ENCODE peak calls at places on chromosomes 12 and 14, in five cellular contexts. G, H, Z, E and I are unnamed samples.

GRCh38 chr14:105010106-105010505 is 10.8 kb downstream of the CDCA4 start:
- DNase-seq in G (no peak), H (no peak), Z (no peak), E (no peak), I (no peak)

GRCh38 chr12:106141452-106141851 is 2.7 kb upstream of the NUAK1 start:
- DNase-seq in G (no peak), H (no peak), Z (no peak), E (no peak), I (no peak)

GRCh38 chr14:70333703-70334102 is 25.8 kb downstream of the COX16 start:
- DNase-seq in G (no peak), H (no peak), Z (no peak), E (no peak), I (no peak)

GRCh38 chr14:37150414-37150813 is 22.0 kb downstream of the SLC25A21 start:
- DNase-seq in G (no peak), H (no peak), Z (no peak), E (peak; percentile 37), I (peak; percentile 65)

GRCh38 chr14:94771906-94772468 is 2.1 kb upstream of the GSC start:
- DNase-seq in G (no peak), H (no peak), Z (no peak), E (no peak), I (no peak)

GRCh38 chr14:30698463-30698862 is 76.3 kb downstream of the SCFD1 start:
- DNase-seq in G (no peak), H (no peak), Z (no peak), E (peak; percentile 49), I (no peak)

GRCh38 chr12:121465921-121466799 is 66.2 kb downstream of the RNF34 start:
- DNase-seq in G (no peak), H (peak; percentile 33), Z (no peak), E (peak; percentile 23), I (peak; percentile 41)

GRCh38 chr14:61051046-61051445 is 70.0 kb downstream of the SLC38A6 start:
- DNase-seq in G (no peak), H (no peak), Z (no peak), E (no peak), I (peak; percentile 23)

GRCh38 chr12:122980192-122981035 is at the start of gene ARL6IP4:
- DNase-seq in G (no peak), H (peak; percentile 54), Z (peak; percentile 61), E (peak; percentile 65), I (peak; percentile 63)

GRCh38 chr12:67034110-67034879 is 234.9 kb upstream of the CAND1 start:
- DNase-seq in G (no peak), H (no peak), Z (no peak), E (no peak), I (no peak)

GRCh38 chr12:66060361-66060907 is 70.1 kb downstream of the LLPH start:
- DNase-seq in G (no peak), H (no peak), Z (no peak), E (no peak), I (no peak)

GRCh38 chr14:94602722-94603121 is 9.5 kb upstream of the SERPINA3 start:
- DNase-seq in G (no peak), H (no peak), Z (no peak), E (no peak), I (no peak)

GRCh38 chr14:92109490-92109889 is 3.1 kb upstream of the ATXN3 start:
- DNase-seq in G (no peak), H (no peak), Z (no peak), E (no peak), I (no peak)

GRCh38 chr12:89529738-89530137 is 3.9 kb upstream of the POC1B start:
- DNase-seq in G (no peak), H (no peak), Z (no peak), E (peak; percentile 66), I (peak; percentile 64)

GRCh38 chr12:88896958-88897357 is 316.7 kb upstream of the KITLG start:
- DNase-seq in G (no peak), H (no peak), Z (no peak), E (no peak), I (no peak)

GRCh38 chr12:52370906-52371608 is 3.8 kb upstream of the KRT85 start:
- DNase-seq in G (no peak), H (no peak), Z (peak; percentile 76), E (no peak), I (no peak)
- H3K4me3 ChIP-seq in G (no peak overlapping the region), H (no peak overlapping the region), Z (no peak overlapping the region), E (no peak overlapping the region), I (no peak overlapping the region)

GRCh38 chr12:129393357-129393937 is 510.4 kb downstream of the TMEM132D start:
- DNase-seq in G (no peak), H (no peak), Z (no peak), E (no peak), I (no peak)

GRCh38 chr12:129394416-129394815 is 509.4 kb downstream of the TMEM132D start:
- DNase-seq in G (no peak), H (no peak), Z (no peak), E (no peak), I (no peak)
- H3K9me3 ChIP-seq in G (no peaks in the 10 kb centered on the region), H (no peaks in the 10 kb centered on the region), Z (no peaks in the 10 kb centered on the region), E (no peaks in the 10 kb centered on the region), I (no peaks in the 10 kb centered on the region)

GRCh38 chr12:53990311-53991076 is 5.5 kb downstream of the HOXC10 start:
- DNase-seq in G (no peak), H (no peak), Z (no peak), E (no peak), I (no peak)

GRCh38 chr12:53987748-53988147 is 2.8 kb downstream of the HOXC10 start:
- DNase-seq in G (no peak), H (no peak), Z (no peak), E (no peak), I (no peak)

GRCh38 chr12:53988519-53989226 is 3.7 kb downstream of the HOXC10 start:
- DNase-seq in G (no peak), H (no peak), Z (no peak), E (no peak), I (no peak)

GRCh38 chr12:53991077-53991460 is 6.1 kb downstream of the HOXC10 start:
- DNase-seq in G (no peak), H (peak; percentile 65), Z (no peak), E (no peak), I (no peak)

DNA sequence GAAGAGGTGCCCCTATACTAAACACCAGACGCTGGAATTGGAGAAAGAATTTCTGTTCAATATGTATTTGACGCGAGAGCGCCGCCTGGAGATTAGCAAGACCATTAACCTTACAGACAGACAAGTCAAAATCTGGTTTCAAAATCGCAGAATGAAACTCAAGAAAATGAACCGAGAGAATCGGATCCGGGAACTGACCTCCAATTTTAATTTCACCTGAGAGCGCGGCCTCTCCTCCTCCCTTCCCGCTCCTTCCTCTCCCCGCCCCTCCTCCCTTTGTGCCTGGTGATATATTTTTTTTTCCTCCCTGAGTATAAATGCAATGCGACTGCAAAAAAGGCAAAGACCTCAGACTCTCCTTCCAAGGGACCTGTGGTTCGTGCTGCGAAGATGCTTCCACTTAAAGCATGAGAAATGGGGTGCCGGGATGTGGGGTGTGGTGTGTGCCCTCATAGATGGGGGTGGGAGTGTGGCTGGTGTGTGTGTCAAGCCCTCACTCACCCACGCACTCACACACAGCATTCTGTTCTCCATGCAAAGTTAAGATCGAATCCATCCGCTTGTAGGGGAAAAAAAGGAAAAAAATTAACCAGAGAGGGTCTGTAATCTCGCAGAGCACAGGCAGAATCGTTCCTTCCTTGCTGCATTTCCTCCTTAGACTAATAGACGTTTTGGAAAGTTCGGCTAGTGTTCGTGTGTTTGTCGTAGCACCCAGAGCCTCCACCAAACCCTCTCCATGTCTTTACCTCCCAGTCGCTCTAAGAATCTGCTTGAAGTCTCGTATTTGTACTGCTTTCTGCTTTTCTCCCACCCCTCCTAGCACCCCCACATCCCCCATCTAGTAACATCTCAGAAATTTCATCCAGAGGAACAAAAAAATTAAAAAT is 4.5 kb downstream of the HOXC10 start:
- DNase-seq in G (no peak), H (peak; percentile 43), Z (no peak), E (peak; percentile 56), I (no peak)
- H3K27me3 ChIP-seq in G (peaks cover 64% of the 10 kb centered on the region), H (no peaks in the 10 kb centered on the region), Z (peaks cover 24% of the 10 kb centered on the region), E (peaks cover 70% of the 10 kb centered on the region), I (peaks cover 23% of the 10 kb centered on the region)

GRCh38 chr12:116718578-116719454 is 19.1 kb downstream of the SPRING1 start:
- DNase-seq in G (no peak), H (no peak), Z (no peak), E (no peak), I (no peak)

GRCh38 chr12:116719661-116720060 is 18.2 kb downstream of the SPRING1 start:
- DNase-seq in G (no peak), H (no peak), Z (no peak), E (peak; percentile 7), I (no peak)

GRCh38 chr12:116720129-116720528 is 17.7 kb downstream of the SPRING1 start:
- DNase-seq in G (no peak), H (no peak), Z (no peak), E (no peak), I (no peak)

GRCh38 chr12:116714175-116714574 is 23.7 kb downstream of the SPRING1 start:
- DNase-seq in G (no peak), H (no peak), Z (no peak), E (no peak), I (no peak)

GRCh38 chr12:116717466-116718457 is 20.1 kb downstream of the SPRING1 start:
- DNase-seq in G (no peak), H (no peak), Z (peak; percentile 77), E (no peak), I (no peak)
- H3K4me3 ChIP-seq in G (peak overlapping the region; percentile 37), H (no peak overlapping the region), Z (no peak overlapping the region), E (no peak overlapping the region), I (no peak overlapping the region)

GRCh38 chr12:127500513-127500912 is 766.5 kb upstream of the TMEM132C start:
- DNase-seq in G (no peak), H (no peak), Z (no peak), E (no peak), I (no peak)

GRCh38 chr12:127507336-127507735 is 759.6 kb upstream of the TMEM132C start:
- DNase-seq in G (no peak), H (no peak), Z (no peak), E (no peak), I (no peak)

GRCh38 chr12:127503221-127503620 is 763.7 kb upstream of the TMEM132C start:
- DNase-seq in G (no peak), H (no peak), Z (no peak), E (no peak), I (no peak)

GRCh38 chr12:127504874-127505273 is 762.1 kb upstream of the TMEM132C start:
- DNase-seq in G (no peak), H (no peak), Z (no peak), E (no peak), I (no peak)

DNA sequence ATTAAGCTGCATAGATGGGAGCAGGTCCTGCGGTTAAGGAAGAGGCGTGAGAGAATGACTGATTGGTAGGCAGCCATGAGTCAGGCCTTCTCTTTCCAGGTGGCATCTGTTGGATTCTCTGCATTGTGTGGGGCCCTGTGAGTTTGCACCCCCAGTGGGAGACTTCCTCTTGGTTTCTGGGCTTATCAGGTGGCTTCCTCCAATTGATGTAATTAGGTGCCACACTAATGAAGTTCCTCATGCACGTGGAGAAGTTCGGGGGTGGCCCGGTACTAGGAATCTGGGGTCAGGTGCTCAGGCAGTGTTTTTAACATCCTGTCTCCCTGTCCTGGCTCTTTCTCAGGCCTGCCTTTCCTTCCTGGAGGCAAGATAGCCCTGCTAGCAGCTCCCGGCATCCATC is 765.1 kb upstream of the TMEM132C start:
- DNase-seq in G (no peak), H (no peak), Z (no peak), E (no peak), I (no peak)
- H3K9me3 ChIP-seq in G (no peaks in the 10 kb centered on the region), H (no peaks in the 10 kb centered on the region), Z (no peaks in the 10 kb centered on the region), E (no peaks in the 10 kb centered on the region), I (no peaks in the 10 kb centered on the region)